ENCODE peak calls at places on chromosomes 6 and 20, in ten cellular contexts. One of them, this sample, is unnamed.

GRCh38 chr20:34037121-34037520 is 43.4 kb downstream of the RALY start:
- DNase-seq in cardiac muscle cell: no peak
- DNase-seq in Peyer's patch: peak; percentile 55
- DNase-seq in dorsolateral prefrontal cortex: peak; percentile 39
- DNase-seq in neural progenitor cell: no peak
- DNase-seq in body of pancreas: no peak
- DNase-seq in choroid plexus epithelial cell: peak; percentile 20
- DNase-seq in astrocyte of the spinal cord: no peak
- DNase-seq in right lobe of liver: no peak
- DNase-seq in brain microvascular endothelial cell: no peak
- DNase-seq in this sample: peak; percentile 39

GRCh38 chr20:59221049-59221748 is 57.6 kb downstream of the ZNF831 start:
- DNase-seq in cardiac muscle cell: no peak
- DNase-seq in Peyer's patch: no peak
- DNase-seq in dorsolateral prefrontal cortex: no peak
- DNase-seq in neural progenitor cell: no peak
- DNase-seq in body of pancreas: no peak
- DNase-seq in choroid plexus epithelial cell: peak; percentile 4
- DNase-seq in astrocyte of the spinal cord: no peak
- DNase-seq in right lobe of liver: no peak
- DNase-seq in brain microvascular endothelial cell: no peak
- DNase-seq in this sample: peak; percentile 16

GRCh38 chr20:39960522-39961420 is 728.3 kb downstream of the MAFB start:
- DNase-seq in cardiac muscle cell: peak; percentile 31
- DNase-seq in Peyer's patch: no peak
- DNase-seq in dorsolateral prefrontal cortex: no peak
- DNase-seq in neural progenitor cell: no peak
- DNase-seq in body of pancreas: peak; percentile 4
- DNase-seq in choroid plexus epithelial cell: no peak
- DNase-seq in astrocyte of the spinal cord: no peak
- DNase-seq in right lobe of liver: no peak
- DNase-seq in brain microvascular endothelial cell: no peak
- DNase-seq in this sample: no peak

GRCh38 chr20:33650753-33651561 is 11.2 kb upstream of the C20orf144 start:
- DNase-seq in cardiac muscle cell: no peak
- DNase-seq in Peyer's patch: no peak
- DNase-seq in dorsolateral prefrontal cortex: no peak
- DNase-seq in neural progenitor cell: no peak
- DNase-seq in body of pancreas: peak; percentile 32
- DNase-seq in choroid plexus epithelial cell: no peak
- DNase-seq in astrocyte of the spinal cord: no peak
- DNase-seq in right lobe of liver: no peak
- DNase-seq in brain microvascular endothelial cell: no peak
- DNase-seq in this sample: peak; percentile 80

GRCh38 chr6:22754111-22754510 is 184.7 kb downstream of the HDGFL1 start:
- DNase-seq in cardiac muscle cell: no peak
- DNase-seq in Peyer's patch: no peak
- DNase-seq in dorsolateral prefrontal cortex: no peak
- DNase-seq in neural progenitor cell: no peak
- DNase-seq in body of pancreas: no peak
- DNase-seq in choroid plexus epithelial cell: peak; percentile 64
- DNase-seq in astrocyte of the spinal cord: peak; percentile 43
- DNase-seq in right lobe of liver: no peak
- DNase-seq in brain microvascular endothelial cell: peak; percentile 47
- DNase-seq in this sample: no peak

GRCh38 chr6:25100288-25100687 is 164.5 kb upstream of the RIPOR2 start:
- DNase-seq in cardiac muscle cell: no peak
- DNase-seq in Peyer's patch: no peak
- DNase-seq in dorsolateral prefrontal cortex: no peak
- DNase-seq in neural progenitor cell: no peak
- DNase-seq in body of pancreas: no peak
- DNase-seq in choroid plexus epithelial cell: peak; percentile 8
- DNase-seq in astrocyte of the spinal cord: no peak
- DNase-seq in right lobe of liver: no peak
- DNase-seq in brain microvascular endothelial cell: no peak
- DNase-seq in this sample: peak; percentile 29

GRCh38 chr6:116370717-116371383 is at the start of gene DSE:
- DNase-seq in cardiac muscle cell: peak; percentile 77
- DNase-seq in Peyer's patch: peak; percentile 90
- DNase-seq in dorsolateral prefrontal cortex: peak; percentile 59
- DNase-seq in neural progenitor cell: peak; percentile 89
- DNase-seq in body of pancreas: peak; percentile 78
- DNase-seq in choroid plexus epithelial cell: peak; percentile 90
- DNase-seq in astrocyte of the spinal cord: peak; percentile 83
- DNase-seq in right lobe of liver: peak; percentile 80
- DNase-seq in brain microvascular endothelial cell: peak; percentile 72
- DNase-seq in this sample: peak; percentile 92

GRCh38 chr6:10250655-10251220 is 164.1 kb downstream of the TFAP2A start:
- DNase-seq in cardiac muscle cell: no peak
- DNase-seq in Peyer's patch: no peak
- DNase-seq in dorsolateral prefrontal cortex: no peak
- DNase-seq in neural progenitor cell: no peak
- DNase-seq in body of pancreas: no peak
- DNase-seq in choroid plexus epithelial cell: no peak
- DNase-seq in astrocyte of the spinal cord: no peak
- DNase-seq in right lobe of liver: no peak
- DNase-seq in brain microvascular endothelial cell: no peak
- DNase-seq in this sample: no peak

GRCh38 chr6:68634503-68635411 is at the start of gene ADGRB3:
- DNase-seq in cardiac muscle cell: peak; percentile 94
- DNase-seq in Peyer's patch: peak; percentile 67
- DNase-seq in dorsolateral prefrontal cortex: peak; percentile 92
- DNase-seq in neural progenitor cell: peak; percentile 89
- DNase-seq in body of pancreas: peak; percentile 64
- DNase-seq in choroid plexus epithelial cell: peak; percentile 70
- DNase-seq in astrocyte of the spinal cord: peak; percentile 79
- DNase-seq in right lobe of liver: peak; percentile 62
- DNase-seq in brain microvascular endothelial cell: peak; percentile 64
- DNase-seq in this sample: peak; percentile 57

GRCh38 chr6:122996797-122997520 is 924 bp downstream of the CLVS2 start:
- DNase-seq in cardiac muscle cell: no peak
- DNase-seq in Peyer's patch: no peak
- DNase-seq in dorsolateral prefrontal cortex: no peak
- DNase-seq in neural progenitor cell: peak; percentile 9
- DNase-seq in body of pancreas: no peak
- DNase-seq in choroid plexus epithelial cell: no peak
- DNase-seq in astrocyte of the spinal cord: no peak
- DNase-seq in right lobe of liver: no peak
- DNase-seq in brain microvascular endothelial cell: no peak
- DNase-seq in this sample: no peak
- H3K4me3 ChIP-seq in cardiac muscle cell: peak overlapping the region; percentile 34
- H3K4me3 ChIP-seq in Peyer's patch: no peak overlapping the region
- H3K4me3 ChIP-seq in dorsolateral prefrontal cortex: peak overlapping the region; percentile 79
- H3K4me3 ChIP-seq in neural progenitor cell: peak overlapping the region; percentile 88
- H3K4me3 ChIP-seq in body of pancreas: no peak overlapping the region
- H3K4me3 ChIP-seq in choroid plexus epithelial cell: no peak overlapping the region
- H3K4me3 ChIP-seq in astrocyte of the spinal cord: peak overlapping the region; percentile 46
- H3K4me3 ChIP-seq in right lobe of liver: no peak overlapping the region
- H3K4me3 ChIP-seq in brain microvascular endothelial cell: peak overlapping the region; percentile 58
- H3K4me3 ChIP-seq in this sample: no peak overlapping the region

GRCh38 chr6:21123485-21124436 is 469.8 kb upstream of the SOX4 start:
- DNase-seq in cardiac muscle cell: no peak
- DNase-seq in Peyer's patch: no peak
- DNase-seq in dorsolateral prefrontal cortex: no peak
- DNase-seq in neural progenitor cell: no peak
- DNase-seq in body of pancreas: no peak
- DNase-seq in choroid plexus epithelial cell: peak; percentile 4
- DNase-seq in astrocyte of the spinal cord: no peak
- DNase-seq in right lobe of liver: no peak
- DNase-seq in brain microvascular endothelial cell: no peak
- DNase-seq in this sample: no peak
- TF ChIP-seq CTCF in cardiac muscle cell: no peak
- TF ChIP-seq CTCF in Peyer's patch: no peak
- TF ChIP-seq CTCF in dorsolateral prefrontal cortex: no peak
- TF ChIP-seq CTCF in neural progenitor cell: peak; percentile 32
- TF ChIP-seq CTCF in body of pancreas: no peak
- TF ChIP-seq CTCF in choroid plexus epithelial cell: no peak
- TF ChIP-seq CTCF in astrocyte of the spinal cord: no peak
- TF ChIP-seq CTCF in right lobe of liver: no peak
- TF ChIP-seq CTCF in brain microvascular endothelial cell: no peak
- TF ChIP-seq CTCF in this sample: no peak

GRCh38 chr6:27228963-27229477 is 18.5 kb upstream of the PRSS16 start:
- DNase-seq in cardiac muscle cell: no peak
- DNase-seq in Peyer's patch: no peak
- DNase-seq in dorsolateral prefrontal cortex: no peak
- DNase-seq in neural progenitor cell: no peak
- DNase-seq in body of pancreas: no peak
- DNase-seq in choroid plexus epithelial cell: no peak
- DNase-seq in astrocyte of the spinal cord: no peak
- DNase-seq in right lobe of liver: no peak
- DNase-seq in brain microvascular endothelial cell: no peak
- DNase-seq in this sample: no peak

GRCh38 chr6:27234576-27234975 is 12.9 kb upstream of the PRSS16 start:
- DNase-seq in cardiac muscle cell: no peak
- DNase-seq in Peyer's patch: no peak
- DNase-seq in dorsolateral prefrontal cortex: no peak
- DNase-seq in neural progenitor cell: no peak
- DNase-seq in body of pancreas: no peak
- DNase-seq in choroid plexus epithelial cell: no peak
- DNase-seq in astrocyte of the spinal cord: no peak
- DNase-seq in right lobe of liver: no peak
- DNase-seq in brain microvascular endothelial cell: no peak
- DNase-seq in this sample: no peak

DNA sequence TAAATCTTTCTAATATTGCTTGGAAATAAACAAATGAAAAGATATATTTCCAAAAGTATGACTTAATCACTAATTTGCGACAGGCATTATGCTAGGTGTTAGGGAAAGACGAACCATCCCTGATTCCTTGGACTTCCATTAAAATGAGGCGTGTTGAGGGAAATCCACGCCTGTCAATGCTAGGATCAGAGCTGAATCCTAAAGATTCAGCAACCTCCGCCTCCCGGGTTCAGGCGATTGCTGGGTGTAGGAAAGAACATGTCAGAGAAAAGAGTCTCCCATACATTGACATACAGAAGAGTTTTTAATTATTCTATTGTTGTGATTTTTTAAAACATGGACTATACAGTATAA is 16.8 kb upstream of the PRSS16 start:
- DNase-seq in cardiac muscle cell: no peak
- DNase-seq in Peyer's patch: no peak
- DNase-seq in dorsolateral prefrontal cortex: no peak
- DNase-seq in neural progenitor cell: no peak
- DNase-seq in body of pancreas: no peak
- DNase-seq in choroid plexus epithelial cell: no peak
- DNase-seq in astrocyte of the spinal cord: no peak
- DNase-seq in right lobe of liver: no peak
- DNase-seq in brain microvascular endothelial cell: no peak
- DNase-seq in this sample: no peak
- H3K4me3 ChIP-seq in cardiac muscle cell: peak overlapping the region; percentile 10
- H3K4me3 ChIP-seq in Peyer's patch: no peak overlapping the region
- H3K4me3 ChIP-seq in dorsolateral prefrontal cortex: no peak overlapping the region
- H3K4me3 ChIP-seq in neural progenitor cell: peak overlapping the region; percentile 48
- H3K4me3 ChIP-seq in body of pancreas: no peak overlapping the region
- H3K4me3 ChIP-seq in choroid plexus epithelial cell: no peak overlapping the region
- H3K4me3 ChIP-seq in astrocyte of the spinal cord: no peak overlapping the region
- H3K4me3 ChIP-seq in right lobe of liver: no peak overlapping the region
- H3K4me3 ChIP-seq in brain microvascular endothelial cell: peak overlapping the region; percentile 36
- H3K4me3 ChIP-seq in this sample: peak overlapping the region; percentile 40

DNA sequence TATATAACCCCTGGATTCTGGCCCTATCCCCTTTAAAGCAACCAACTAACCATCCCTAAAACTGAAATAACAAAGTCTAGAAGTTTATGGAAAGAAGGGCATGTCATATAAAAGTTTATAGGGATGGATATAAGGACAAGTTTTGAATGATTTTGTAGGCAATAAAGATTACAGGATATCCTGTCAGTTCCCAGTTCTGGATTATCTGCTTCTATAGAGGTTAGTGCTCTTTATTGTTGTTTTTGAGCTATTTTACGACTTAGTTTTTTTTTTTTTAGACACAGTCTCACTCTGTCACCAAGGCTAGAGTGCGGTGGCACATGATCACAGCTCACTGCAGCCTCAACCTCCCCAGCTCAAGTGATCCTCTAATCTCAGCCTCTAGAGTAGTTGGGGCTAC is 48.3 kb downstream of the ZFP64 start:
- DNase-seq in cardiac muscle cell: no peak
- DNase-seq in Peyer's patch: no peak
- DNase-seq in dorsolateral prefrontal cortex: no peak
- DNase-seq in neural progenitor cell: no peak
- DNase-seq in body of pancreas: no peak
- DNase-seq in choroid plexus epithelial cell: no peak
- DNase-seq in astrocyte of the spinal cord: no peak
- DNase-seq in right lobe of liver: no peak
- DNase-seq in brain microvascular endothelial cell: no peak
- DNase-seq in this sample: no peak
- TF ChIP-seq CTCF in cardiac muscle cell: no peak
- TF ChIP-seq CTCF in Peyer's patch: no peak
- TF ChIP-seq CTCF in dorsolateral prefrontal cortex: no peak
- TF ChIP-seq CTCF in neural progenitor cell: no peak
- TF ChIP-seq CTCF in body of pancreas: no peak
- TF ChIP-seq CTCF in choroid plexus epithelial cell: no peak
- TF ChIP-seq CTCF in astrocyte of the spinal cord: no peak
- TF ChIP-seq CTCF in right lobe of liver: no peak
- TF ChIP-seq CTCF in brain microvascular endothelial cell: no peak
- TF ChIP-seq CTCF in this sample: no peak